ENCODE peak calls at places on chromosomes 13 and 19, in four cellular contexts. I, A, D and R are unnamed samples.

GRCh38 chr13:105272660-105273631 is 1262.5 kb downstream of the EFNB2 start:
- DNase-seq in I (no peak), A (no peak), D (no peak), R (no peak)

GRCh38 chr19:21566073-21566472 is 60.7 kb downstream of the ZNF429 start:
- DNase-seq in I (no peak), A (no peak), D (no peak), R (no peak)

GRCh38 chr19:900302-901111 is 7.2 kb downstream of the RNU6-9 start:
- DNase-seq in I (no peak), A (no peak), D (no peak), R (no peak)

GRCh38 chr13:99308481-99309087 is 1.4 kb upstream of the GPR183 start:
- DNase-seq in I (peak; percentile 80), A (no peak), D (no peak), R (no peak)

GRCh38 chr19:39481229-39481545 is 549 bp downstream of the TIMM50 start:
- DNase-seq in I (no peak), A (no peak), D (no peak), R (no peak)

GRCh38 chr19:53962887-53963435 is at the start of gene CACNG8:
- DNase-seq in I (no peak), A (no peak), D (no peak), R (no peak)

GRCh38 chr13:32031815-32032345 is 306 bp downstream of the FRY start:
- DNase-seq in I (no peak), A (no peak), D (no peak), R (no peak)

GRCh38 chr13:113152894-113153809 is 5.3 kb upstream of the PROZ start:
- DNase-seq in I (peak; percentile 67), A (peak; percentile 59), D (peak; percentile 57), R (peak; percentile 52)

GRCh38 chr19:13078897-13079541 is 23.6 kb downstream of the LYL1 start:
- DNase-seq in I (no peak), A (no peak), D (peak; percentile 73), R (no peak)

GRCh38 chr13:44417876-44418275 is 44.3 kb downstream of the SERP2 start:
- DNase-seq in I (no peak), A (no peak), D (no peak), R (no peak)

GRCh38 chr19:45900661-45901431 is 1.6 kb downstream of the MYPOP start:
- DNase-seq in I (no peak), A (no peak), D (no peak), R (no peak)

GRCh38 chr13:112984954-112985802 is 16.2 kb downstream of the MCF2L start:
- DNase-seq in I (no peak), A (no peak), D (no peak), R (no peak)

GRCh38 chr19:12294308-12295158 is at the start of gene ZNF44:
- DNase-seq in I (peak; percentile 95), A (peak; percentile 99), D (peak; percentile 97), R (peak; percentile 98)

GRCh38 chr13:45492538-45492937 is 27.8 kb downstream of the COG3 start:
- DNase-seq in I (peak; percentile 77), A (no peak), D (no peak), R (no peak)

GRCh38 chr13:59823495-59823894 is 340.2 kb downstream of the DIAPH3 start:
- DNase-seq in I (peak; percentile 68), A (no peak), D (no peak), R (no peak)

GRCh38 chr13:28313579-28313978 is 175.2 kb downstream of the PAN3 start:
- DNase-seq in I (peak; percentile 77), A (no peak), D (no peak), R (no peak)

GRCh38 chr13:61410669-61411297 is 4.9 kb downstream of the PCDH20 start:
- DNase-seq in I (peak; percentile 38), A (no peak), D (no peak), R (no peak)

GRCh38 chr19:1213391-1214286 is 8.1 kb downstream of the STK11 start:
- DNase-seq in I (peak; percentile 71), A (peak; percentile 68), D (peak; percentile 66), R (peak; percentile 87)

GRCh38 chr19:15551183-15552004 is 43.1 kb downstream of the CYP4F22 start:
- DNase-seq in I (no peak), A (no peak), D (peak; percentile 22), R (peak; percentile 20)

GRCh38 chr13:75760182-75760981 is 124.3 kb downstream of the LMO7 start:
- DNase-seq in I (peak; percentile 45), A (peak; percentile 10), D (no peak), R (peak; percentile 14)

GRCh38 chr13:75761373-75761772 is 125.2 kb downstream of the LMO7 start:
- DNase-seq in I (peak; percentile 49), A (no peak), D (no peak), R (no peak)

GRCh38 chr13:75763511-75763910 is 127.4 kb downstream of the LMO7 start:
- DNase-seq in I (no peak), A (no peak), D (no peak), R (no peak)

GRCh38 chr13:75762967-75763366 is 126.8 kb downstream of the LMO7 start:
- DNase-seq in I (no peak), A (no peak), D (no peak), R (no peak)

GRCh38 chr13:75762066-75762937 is 126.2 kb downstream of the LMO7 start:
- DNase-seq in I (peak; percentile 58), A (no peak), D (no peak), R (no peak)
- H3K4me3 ChIP-seq in I (no peak overlapping the region), A (peak overlapping the region; percentile 33), D (no peak overlapping the region), R (peak overlapping the region; percentile 38)

GRCh38 chr13:63370101-63370500 is 1954.5 kb upstream of the PCDH20 start:
- DNase-seq in I (no peak), A (no peak), D (no peak), R (no peak)
- H3K4me3 ChIP-seq in I (no peak overlapping the region), A (no peak overlapping the region), D (no peak overlapping the region), R (no peak overlapping the region)

DNA sequence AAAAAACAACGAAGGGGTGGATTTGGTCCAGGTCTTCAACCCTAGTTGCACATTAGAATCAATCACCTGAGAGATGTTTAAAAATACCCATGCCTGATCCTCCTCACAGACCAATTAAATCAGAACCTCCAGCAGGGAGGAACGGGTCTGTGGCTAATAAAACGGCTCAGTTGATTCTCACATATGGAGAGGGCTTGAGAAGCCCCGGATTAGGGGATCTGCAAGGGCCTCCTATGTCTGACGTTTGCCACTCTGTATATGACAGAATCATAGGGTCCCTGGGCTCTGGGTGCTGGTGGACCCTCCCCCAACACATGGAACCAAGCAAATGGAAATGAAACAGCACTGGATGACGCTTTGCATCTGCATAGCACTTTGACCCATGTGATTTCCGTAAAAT is 36.7 kb upstream of the C13orf42 start:
- DNase-seq in I (no peak), A (no peak), D (no peak), R (no peak)
- H3K4me3 ChIP-seq in I (no peak overlapping the region), A (no peak overlapping the region), D (no peak overlapping the region), R (no peak overlapping the region)

GRCh38 chr13:95564091-95564490 is 11.6 kb downstream of the CLDN10 start:
- DNase-seq in I (peak; percentile 46), A (no peak), D (no peak), R (no peak)

GRCh38 chr13:95560387-95560786 is 7.9 kb downstream of the CLDN10 start:
- DNase-seq in I (no peak), A (no peak), D (no peak), R (no peak)

GRCh38 chr13:95569966-95570365 is 17.4 kb downstream of the CLDN10 start:
- DNase-seq in I (no peak), A (no peak), D (no peak), R (no peak)

GRCh38 chr13:95568131-95568530 is 15.6 kb downstream of the CLDN10 start:
- DNase-seq in I (no peak), A (no peak), D (no peak), R (no peak)

DNA sequence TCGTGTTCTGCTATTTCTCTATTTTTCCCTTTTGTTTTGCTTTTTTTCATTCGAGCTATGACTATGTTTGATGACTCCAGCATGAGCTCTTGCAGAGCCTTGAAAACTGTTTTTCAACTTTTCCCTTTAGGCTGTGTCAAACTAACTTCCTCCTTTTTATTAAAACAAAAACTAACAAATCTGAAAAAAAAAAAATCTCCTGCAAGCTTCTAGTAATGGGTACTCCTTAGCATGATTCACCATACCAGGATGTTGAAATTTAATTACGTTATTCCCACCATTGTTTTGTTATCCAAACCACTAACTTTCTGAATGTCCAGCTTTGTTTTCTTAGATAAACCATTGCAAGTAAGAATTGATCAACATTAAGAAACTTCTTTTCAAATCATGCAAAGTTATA is 12.4 kb downstream of the CLDN10 start:
- DNase-seq in I (peak; percentile 63), A (no peak), D (no peak), R (no peak)
- H3K4me3 ChIP-seq in I (no peak overlapping the region), A (no peak overlapping the region), D (no peak overlapping the region), R (no peak overlapping the region)

GRCh38 chr19:29842471-29843179 is 30.8 kb downstream of the CCNE1 start:
- DNase-seq in I (no peak), A (no peak), D (no peak), R (no peak)
- H3K4me3 ChIP-seq in I (peak overlapping the region; percentile 52), A (peak overlapping the region; percentile 69), D (no peak overlapping the region), R (peak overlapping the region; percentile 71)

GRCh38 chr19:47483200-47483599 is 819 bp downstream of the KPTN start:
- DNase-seq in I (no peak), A (no peak), D (peak; percentile 34), R (no peak)
- H3K4me3 ChIP-seq in I (peak overlapping the region; percentile 71), A (peak overlapping the region; percentile 78), D (no peak overlapping the region), R (peak overlapping the region; percentile 79)

GRCh38 chr19:48735031-48735615 is 5.3 kb downstream of the RASIP1 start:
- DNase-seq in I (peak; percentile 50), A (no peak), D (no peak), R (no peak)
- H3K4me3 ChIP-seq in I (peak overlapping the region; percentile 48), A (no peak overlapping the region), D (no peak overlapping the region), R (no peak overlapping the region)

GRCh38 chr19:44644391-44645016 is 794 bp downstream of the PVR start:
- DNase-seq in I (peak; percentile 33), A (no peak), D (peak; percentile 34), R (no peak)
- H3K4me3 ChIP-seq in I (peak overlapping the region; percentile 83), A (peak overlapping the region; percentile 86), D (peak overlapping the region; percentile 61), R (peak overlapping the region; percentile 80)